ENCODE peak calls at places on chromosome 14, in seven cellular contexts. L is endodermal cell, J is mucosa of descending colon, N is kidney epithelial cell, G is dorsolateral prefrontal cortex, Q is prostate gland, M is IMR-90. I is an unnamed sample.

GRCh38 chr14:102046337-102047278 is 40.2 kb downstream of the HSP90AA1 start:
- DNase-seq in L (peak), J (peak), N (no peak), G (peak), Q (peak), M (peak), I (no peak)

GRCh38 chr14:61720302-61720677 is 25.0 kb downstream of the HIF1A start:
- DNase-seq in L (no peak), J (no peak), N (no peak), G (no peak), Q (no peak), M (no peak), I (no peak)

GRCh38 chr14:64705406-64706118 is 1.3 kb downstream of the PLEKHG3 start:
- DNase-seq in L (peak), J (peak), N (no peak), G (peak), Q (peak), M (no peak), I (peak)

GRCh38 chr14:99320621-99321235 is 48.7 kb upstream of the BCL11B start:
- DNase-seq in L (peak), J (peak), N (no peak), G (no peak), Q (no peak), M (no peak), I (no peak)

GRCh38 chr14:61474021-61474420 is 152.6 kb downstream of the PRKCH start:
- DNase-seq in L (no peak), J (no peak), N (no peak), G (no peak), Q (no peak), M (no peak), I (no peak)

GRCh38 chr14:88667555-88668273 is 104.9 kb downstream of the ZC3H14 start:
- DNase-seq in L (peak), J (peak), N (peak), G (peak), Q (peak), M (peak), I (no peak)

GRCh38 chr14:84749191-84749945 is 780.6 kb upstream of the FLRT2 start:
- DNase-seq in L (no peak), J (no peak), N (no peak), G (no peak), Q (no peak), M (no peak), I (no peak)

GRCh38 chr14:95467232-95467631 is 49.2 kb downstream of the SYNE3 start:
- DNase-seq in L (no peak), J (no peak), N (no peak), G (no peak), Q (no peak), M (no peak), I (no peak)

GRCh38 chr14:53953828-53954550 is 2.6 kb downstream of the BMP4 start:
- DNase-seq in L (no peak), J (peak), N (no peak), G (no peak), Q (peak), M (peak), I (peak)

GRCh38 chr14:105092912-105093425 is 27.7 kb upstream of the GPR132 start:
- DNase-seq in L (peak), J (peak), N (no peak), G (peak), Q (peak), M (peak), I (peak)

GRCh38 chr14:59126714-59127436 is 61.6 kb upstream of the DAAM1 start:
- DNase-seq in L (peak), J (no peak), N (peak), G (no peak), Q (peak), M (peak), I (no peak)

GRCh38 chr14:60922050-60922449 is 58.8 kb downstream of the TRMT5 start:
- DNase-seq in L (no peak), J (no peak), N (no peak), G (no peak), Q (no peak), M (peak), I (no peak)

GRCh38 chr14:90756755-90757345 is 59.4 kb downstream of the TTC7B start:
- DNase-seq in L (peak), J (no peak), N (no peak), G (peak), Q (peak), M (no peak), I (no peak)

GRCh38 chr14:20278414-20278813 is 27.3 kb downstream of the TTC5 start:
- DNase-seq in L (no peak), J (no peak), N (no peak), G (no peak), Q (no peak), M (peak), I (no peak)

GRCh38 chr14:95770777-95771176 is 56.9 kb upstream of the TCL1A start:
- DNase-seq in L (no peak), J (no peak), N (no peak), G (no peak), Q (no peak), M (no peak), I (no peak)

GRCh38 chr14:80770114-80770917 is 171.2 kb downstream of the CEP128 start:
- DNase-seq in L (no peak), J (no peak), N (no peak), G (no peak), Q (no peak), M (peak), I (no peak)

GRCh38 chr14:25132734-25133422 is 82.9 kb upstream of the STXBP6 start:
- DNase-seq in L (peak), J (peak), N (no peak), G (peak), Q (peak), M (peak), I (no peak)

GRCh38 chr14:91264151-91265150 is 19.9 kb upstream of the GPR68 start:
- DNase-seq in L (peak), J (peak), N (no peak), G (no peak), Q (no peak), M (no peak), I (no peak)

GRCh38 chr14:63179383-63179782 is 24.9 kb upstream of the RHOJ start:
- DNase-seq in L (no peak), J (no peak), N (no peak), G (no peak), Q (peak), M (no peak), I (no peak)

GRCh38 chr14:96098309-96098998 is 59.3 kb downstream of the C14orf132 start:
- DNase-seq in L (peak), J (peak), N (no peak), G (peak), Q (peak), M (peak), I (peak)

GRCh38 chr14:95758331-95758730 is 44.4 kb upstream of the TCL1A start:
- DNase-seq in L (peak), J (no peak), N (no peak), G (no peak), Q (no peak), M (no peak), I (no peak)

GRCh38 chr14:22427771-22428228 is 161.2 kb downstream of the DAD1 start:
- DNase-seq in L (peak), J (no peak), N (no peak), G (no peak), Q (peak), M (peak), I (no peak)

GRCh38 chr14:21454843-21455550 is 926 bp downstream of the CHD8 start:
- DNase-seq in L (no peak), J (no peak), N (no peak), G (no peak), Q (no peak), M (peak), I (no peak)

GRCh38 chr14:97337267-97337666 is 540.1 kb downstream of the VRK1 start:
- DNase-seq in L (no peak), J (no peak), N (no peak), G (no peak), Q (no peak), M (no peak), I (no peak)

GRCh38 chr14:66735853-66736252 is 227.9 kb downstream of the GPHN start:
- DNase-seq in L (no peak), J (no peak), N (no peak), G (no peak), Q (no peak), M (no peak), I (no peak)

GRCh38 chr14:78690836-78691235 is 520.7 kb downstream of the NRXN3 start:
- DNase-seq in L (no peak), J (no peak), N (no peak), G (no peak), Q (no peak), M (no peak), I (no peak)

GRCh38 chr14:21017528-21018245 is 7.2 kb downstream of the NDRG2 start:
- DNase-seq in L (no peak), J (no peak), N (no peak), G (no peak), Q (no peak), M (no peak), I (no peak)

DNA sequence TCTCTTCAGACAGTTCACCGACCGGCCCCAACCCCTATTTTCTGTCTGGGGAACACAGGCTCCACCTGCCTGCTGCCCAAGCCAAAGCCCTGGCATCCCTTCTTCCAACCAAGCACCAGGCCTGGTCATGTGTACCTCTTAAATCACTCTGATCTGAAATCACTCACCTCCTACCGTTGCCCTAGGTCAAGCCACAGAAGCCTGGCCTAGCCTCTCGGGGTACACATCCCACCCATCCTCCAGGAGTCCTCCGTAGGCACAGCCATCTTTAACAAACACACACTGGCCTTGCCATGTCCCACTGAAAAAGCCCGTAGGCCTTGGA is 81.8 kb downstream of the IRF2BPL start:
- DNase-seq in L (no peak), J (no peak), N (no peak), G (no peak), Q (peak), M (no peak), I (no peak)
- H3K4me3 ChIP-seq in L (no peak), J (no peak), N (no peak), G (no peak), Q (no peak), M (no peak), I (no peak)

GRCh38 chr14:92582706-92583452 is 69.3 kb downstream of the RIN3 start:
- DNase-seq in L (no peak), J (no peak), N (no peak), G (no peak), Q (no peak), M (no peak), I (no peak)

GRCh38 chr14:92584856-92585255 is 71.3 kb downstream of the RIN3 start:
- DNase-seq in L (no peak), J (no peak), N (no peak), G (no peak), Q (no peak), M (no peak), I (no peak)

GRCh38 chr14:92581206-92581605 is 67.6 kb downstream of the RIN3 start:
- DNase-seq in L (no peak), J (no peak), N (no peak), G (no peak), Q (no peak), M (no peak), I (peak)

GRCh38 chr14:92584221-92584620 is 70.6 kb downstream of the RIN3 start:
- DNase-seq in L (no peak), J (no peak), N (no peak), G (no peak), Q (no peak), M (no peak), I (no peak)

GRCh38 chr14:92581966-92582566 is 68.5 kb downstream of the RIN3 start:
- DNase-seq in L (no peak), J (no peak), N (no peak), G (no peak), Q (no peak), M (no peak), I (no peak)
- H3K4me3 ChIP-seq in L (no peak), J (no peak), N (no peak), G (no peak), Q (no peak), M (no peak), I (no peak)

GRCh38 chr14:103336191-103336590 is 2.2 kb downstream of the EIF5 start:
- DNase-seq in L (no peak), J (no peak), N (no peak), G (no peak), Q (no peak), M (no peak), I (peak)
- H3K4me3 ChIP-seq in L (peak), J (no peak), N (no peak), G (peak), Q (no peak), M (no peak), I (no peak)

DNA sequence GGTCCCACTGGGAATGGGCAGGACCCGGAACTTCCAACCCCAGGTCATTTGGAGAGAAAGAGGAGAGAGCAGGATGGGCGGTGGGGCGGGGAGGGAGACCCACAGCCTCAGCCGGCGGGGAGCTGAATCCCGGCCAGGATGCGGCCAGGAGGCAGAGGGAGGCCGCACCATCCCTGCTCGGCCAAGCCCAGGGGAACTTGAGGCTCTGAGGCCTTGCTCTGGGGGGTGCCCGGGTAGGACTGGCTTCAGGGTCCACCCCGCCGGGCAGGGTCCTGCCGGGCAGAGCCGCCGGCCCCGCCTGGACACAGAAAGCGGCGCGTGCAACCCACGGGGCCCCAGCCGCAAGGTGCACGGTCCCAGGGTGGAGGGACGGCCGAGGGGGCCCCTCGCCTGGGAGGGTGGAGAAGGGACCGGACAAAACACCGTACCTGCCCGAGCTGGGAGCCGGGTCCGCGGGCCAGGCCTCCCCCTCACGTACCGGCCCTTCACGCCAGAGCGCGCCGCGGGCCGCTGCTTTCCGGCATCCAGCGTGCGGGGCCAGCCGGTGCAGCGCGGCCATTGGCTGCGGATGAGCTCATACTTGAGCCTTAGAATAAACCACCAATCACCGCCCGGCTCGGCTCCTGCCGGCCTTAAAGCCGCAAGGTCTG is at the start of gene RPS6KL1:
- DNase-seq in L (peak), J (peak), N (peak), G (peak), Q (peak), M (peak), I (peak)
- H3K4me3 ChIP-seq in L (peak), J (peak), N (peak), G (peak), Q (peak), M (peak), I (peak)

GRCh38 chr14:75515631-75515999 is 6.7 kb upstream of the BATF start:
- DNase-seq in L (no peak), J (no peak), N (no peak), G (no peak), Q (no peak), M (no peak), I (no peak)
- H3K4me3 ChIP-seq in L (no peak), J (no peak), N (no peak), G (peak), Q (no peak), M (no peak), I (no peak)

GRCh38 chr14:51862171-51862838 is 1.9 kb downstream of the GNG2 start:
- DNase-seq in L (no peak), J (no peak), N (no peak), G (no peak), Q (no peak), M (peak), I (no peak)
- H3K4me3 ChIP-seq in L (peak), J (no peak), N (no peak), G (no peak), Q (no peak), M (peak), I (no peak)

DNA sequence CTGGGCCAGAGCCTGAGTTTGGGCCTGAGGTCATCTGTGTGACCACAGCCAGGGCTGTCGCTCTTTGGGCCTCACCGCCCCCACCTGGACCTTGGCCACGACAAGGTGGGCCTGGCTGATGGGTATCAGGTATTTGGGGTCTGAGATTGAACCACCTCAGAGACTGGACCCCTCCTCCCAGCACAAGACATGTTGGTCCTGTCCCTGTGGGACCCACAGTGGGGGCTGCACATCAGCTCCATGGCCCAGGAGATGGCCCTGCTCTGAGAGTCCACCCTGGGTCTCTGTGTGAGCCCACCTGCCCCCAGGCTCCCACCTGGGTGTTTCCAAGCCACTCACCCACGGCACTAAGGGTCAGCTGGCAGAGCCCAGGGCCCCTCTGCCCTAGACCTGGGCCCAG is 20.6 kb downstream of the BEGAIN start:
- DNase-seq in L (no peak), J (no peak), N (no peak), G (no peak), Q (no peak), M (no peak), I (no peak)
- H3K4me3 ChIP-seq in L (no peak), J (no peak), N (no peak), G (no peak), Q (no peak), M (no peak), I (peak)

DNA sequence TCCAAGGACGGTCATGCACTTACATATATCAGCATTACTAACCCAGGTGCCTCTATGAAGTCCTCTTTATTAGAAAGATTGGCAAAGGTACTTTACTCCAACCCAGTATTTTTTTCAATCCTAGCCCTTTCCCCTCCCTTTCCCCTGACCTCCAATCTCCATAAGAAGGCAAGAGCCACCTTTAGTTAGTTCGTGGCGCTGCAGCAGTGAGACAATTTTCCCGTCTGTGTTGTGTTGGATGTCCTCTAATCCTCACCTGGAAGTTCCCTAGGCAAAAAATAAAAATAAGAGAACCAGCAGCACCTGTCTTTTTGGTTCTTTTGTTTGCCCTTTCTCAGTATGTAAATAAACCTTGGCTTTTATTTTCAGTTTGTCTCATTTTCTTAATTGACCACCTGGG is 439.6 kb upstream of the LRFN5 start:
- DNase-seq in L (peak), J (no peak), N (no peak), G (no peak), Q (no peak), M (no peak), I (no peak)
- H3K4me3 ChIP-seq in L (no peak), J (no peak), N (no peak), G (no peak), Q (no peak), M (no peak), I (no peak)

DNA sequence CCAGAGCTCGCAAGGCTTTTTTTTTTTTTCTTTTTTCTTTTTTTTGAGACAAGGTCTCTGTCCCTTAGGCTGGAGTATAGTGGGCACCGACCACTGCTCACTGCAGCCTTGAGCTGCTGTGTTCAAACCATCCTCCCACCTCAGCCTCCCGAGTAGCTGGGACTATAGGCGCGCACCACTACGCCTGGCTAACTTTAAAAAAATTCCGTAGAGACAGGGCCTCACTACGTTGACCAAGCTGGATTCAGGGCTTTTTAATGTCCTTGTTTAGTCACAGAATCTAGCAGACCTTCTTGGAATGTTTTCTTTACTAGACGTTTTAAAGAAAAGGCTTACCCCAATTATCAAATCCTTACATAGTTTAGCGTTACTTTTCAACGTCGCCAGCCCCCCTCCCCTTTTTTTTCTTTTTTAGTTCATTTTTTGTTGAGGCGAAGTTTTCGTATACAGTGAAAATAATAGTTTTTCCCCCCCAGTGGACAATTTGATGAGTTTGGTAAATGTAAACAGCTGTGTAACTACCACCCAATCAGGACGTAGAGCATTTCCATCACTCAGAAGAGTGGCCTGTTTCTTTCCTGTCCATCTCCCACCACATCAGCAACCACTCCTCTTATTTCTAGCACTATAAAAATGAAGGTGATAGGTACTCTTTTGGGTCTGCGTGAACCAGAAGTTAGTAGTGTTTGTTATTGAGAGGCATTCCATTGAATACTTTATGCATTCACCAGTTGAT is 664 bp upstream of the DLGAP5 start:
- DNase-seq in L (no peak), J (no peak), N (no peak), G (no peak), Q (no peak), M (no peak), I (no peak)
- H3K4me3 ChIP-seq in L (peak), J (peak), N (peak), G (peak), Q (peak), M (peak), I (peak)

GRCh38 chr14:72801381-72801812 is 92.5 kb downstream of the DPF3 start:
- DNase-seq in L (no peak), J (no peak), N (peak), G (no peak), Q (no peak), M (peak), I (no peak)
- H3K4me3 ChIP-seq in L (no peak), J (no peak), N (no peak), G (no peak), Q (no peak), M (no peak), I (no peak)

I was measured in RWPE2.